ENCODE peak calls at places on chromosomes 7 and 10, in seven cellular contexts. W is fibroblast of gingiva; V is activated naive CD8-positive, alpha-beta T cell treated with anti-CD3 and anti-CD28 coated beads, Interleukin-2, amount 50 U/mL, for 16 hours; C is foreskin melanocyte; Y is occipital lobe; G is GM10248; O is GM20000. N is an unnamed sample.

GRCh38 chr7:92747041-92747835 is 89.1 kb downstream of the CDK6 start:
- DNase-seq in W (no peak), V (no peak), C (no peak), Y (no peak), G (no peak), O (no peak), N (no peak)

GRCh38 chr7:39592586-39592985 is 26.4 kb downstream of the YAE1 start:
- DNase-seq in W (peak; percentile 39), V (no peak), C (peak; percentile 42), Y (no peak), G (no peak), O (no peak), N (no peak)

GRCh38 chr7:129492406-129492805 is 9.9 kb upstream of the SMKR1 start:
- DNase-seq in W (no peak), V (no peak), C (no peak), Y (no peak), G (no peak), O (no peak), N (no peak)

GRCh38 chr10:47062801-47063200 is 151.6 kb downstream of the PTPN20 start:
- DNase-seq in W (no peak), V (no peak), C (no peak), Y (no peak), G (no peak), O (no peak), N (no peak)

GRCh38 chr10:125218967-125219366 is 58.6 kb upstream of the CTBP2 start:
- DNase-seq in W (no peak), V (no peak), C (no peak), Y (no peak), G (no peak), O (no peak), N (no peak)

GRCh38 chr10:119253433-119254174 is 46.2 kb downstream of the GRK5 start:
- DNase-seq in W (peak; percentile 96), V (no peak), C (peak; percentile 80), Y (no peak), G (no peak), O (no peak), N (no peak)

GRCh38 chr10:12350167-12350872 is 973 bp downstream of the CAMK1D start:
- DNase-seq in W (peak; percentile 5), V (no peak), C (peak; percentile 11), Y (no peak), G (peak; percentile 61), O (peak; percentile 74), N (peak; percentile 25)

GRCh38 chr10:118745056-118745455 is 9.7 kb downstream of the CACUL1 start:
- DNase-seq in W (no peak), V (no peak), C (no peak), Y (no peak), G (no peak), O (no peak), N (no peak)

GRCh38 chr7:46034056-46034768 is 113.1 kb upstream of the IGFBP3 start:
- DNase-seq in W (peak; percentile 59), V (no peak), C (no peak), Y (no peak), G (no peak), O (no peak), N (no peak)

GRCh38 chr10:21720090-21720489 is 186.1 kb downstream of the MLLT10 start:
- DNase-seq in W (no peak), V (no peak), C (no peak), Y (no peak), G (no peak), O (no peak), N (no peak)

N was measured in T-helper 17 cell.